ENCODE peak calls at places on chromosomes 12 and 14, in nine cellular contexts. One of them, this sample, is unnamed.

GRCh38 chr14:65461730-65462129 is 49.2 kb downstream of the FUT8 start:
- DNase-seq in foreskin fibroblast: peak; percentile 14
- DNase-seq in lung: no peak
- DNase-seq in H9: no peak
- DNase-seq in epithelial cell of esophagus: no peak
- DNase-seq in uterus: no peak
- DNase-seq in fibroblast of pulmonary artery: peak; percentile 24
- DNase-seq in WTC11: no peak
- DNase-seq in breast epithelium: no peak
- DNase-seq in this sample: no peak

GRCh38 chr12:112296183-112296582 is 86.0 kb downstream of the HECTD4 start:
- DNase-seq in uterus: no peak
- DNase-seq in breast epithelium: no peak
- DNase-seq in H9: no peak
- DNase-seq in WTC11: no peak
- DNase-seq in foreskin fibroblast: no peak
- DNase-seq in epithelial cell of esophagus: no peak
- DNase-seq in fibroblast of pulmonary artery: no peak
- DNase-seq in lung: no peak
- DNase-seq in this sample: no peak

GRCh38 chr12:22350817-22351371 is 16.4 kb upstream of the ST8SIA1 start:
- DNase-seq in breast epithelium: no peak
- DNase-seq in foreskin fibroblast: no peak
- DNase-seq in uterus: no peak
- DNase-seq in lung: no peak
- DNase-seq in fibroblast of pulmonary artery: no peak
- DNase-seq in epithelial cell of esophagus: peak; percentile 38
- DNase-seq in WTC11: no peak
- DNase-seq in H9: no peak
- DNase-seq in this sample: no peak

GRCh38 chr12:13247596-13247995 is 51.1 kb downstream of the EMP1 start:
- DNase-seq in epithelial cell of esophagus: peak; percentile 88
- DNase-seq in foreskin fibroblast: no peak
- DNase-seq in H9: no peak
- DNase-seq in breast epithelium: no peak
- DNase-seq in fibroblast of pulmonary artery: no peak
- DNase-seq in lung: no peak
- DNase-seq in WTC11: no peak
- DNase-seq in uterus: no peak
- DNase-seq in this sample: no peak

GRCh38 chr12:104177663-104178501 is 37.7 kb upstream of the TXNRD1 start:
- DNase-seq in uterus: peak; percentile 96
- DNase-seq in foreskin fibroblast: peak; percentile 96
- DNase-seq in breast epithelium: peak; percentile 61
- DNase-seq in WTC11: no peak
- DNase-seq in epithelial cell of esophagus: peak; percentile 72
- DNase-seq in fibroblast of pulmonary artery: peak; percentile 99
- DNase-seq in H9: no peak
- DNase-seq in lung: peak; percentile 58
- DNase-seq in this sample: no peak

GRCh38 chr12:15708396-15709070 is 80.7 kb downstream of the EPS8 start:
- DNase-seq in uterus: no peak
- DNase-seq in breast epithelium: no peak
- DNase-seq in WTC11: no peak
- DNase-seq in lung: no peak
- DNase-seq in epithelial cell of esophagus: no peak
- DNase-seq in foreskin fibroblast: no peak
- DNase-seq in H9: no peak
- DNase-seq in fibroblast of pulmonary artery: no peak
- DNase-seq in this sample: no peak

GRCh38 chr12:128365831-128366231 is 98.9 kb downstream of the TMEM132C start:
- DNase-seq in lung: no peak
- DNase-seq in WTC11: no peak
- DNase-seq in H9: peak; percentile 72
- DNase-seq in foreskin fibroblast: no peak
- DNase-seq in fibroblast of pulmonary artery: no peak
- DNase-seq in uterus: peak; percentile 22
- DNase-seq in breast epithelium: no peak
- DNase-seq in epithelial cell of esophagus: no peak
- DNase-seq in this sample: no peak

GRCh38 chr12:34399631-34400422 is 377.5 kb downstream of the ALG10 start:
- DNase-seq in foreskin fibroblast: no peak
- DNase-seq in H9: peak; percentile 9
- DNase-seq in epithelial cell of esophagus: no peak
- DNase-seq in lung: peak; percentile 16
- DNase-seq in fibroblast of pulmonary artery: no peak
- DNase-seq in uterus: peak; percentile 1
- DNase-seq in WTC11: peak; percentile 4
- DNase-seq in breast epithelium: peak; percentile 46
- DNase-seq in this sample: peak; percentile 1

GRCh38 chr12:66941150-66941549 is 262.3 kb upstream of the GRIP1 start:
- DNase-seq in lung: no peak
- DNase-seq in uterus: no peak
- DNase-seq in breast epithelium: no peak
- DNase-seq in fibroblast of pulmonary artery: no peak
- DNase-seq in H9: no peak
- DNase-seq in epithelial cell of esophagus: no peak
- DNase-seq in WTC11: no peak
- DNase-seq in foreskin fibroblast: no peak
- DNase-seq in this sample: no peak

GRCh38 chr12:124493809-124494750 is 73.3 kb downstream of the NCOR2 start:
- DNase-seq in WTC11: no peak
- DNase-seq in breast epithelium: no peak
- DNase-seq in H9: no peak
- DNase-seq in fibroblast of pulmonary artery: peak; percentile 60
- DNase-seq in lung: no peak
- DNase-seq in uterus: no peak
- DNase-seq in epithelial cell of esophagus: no peak
- DNase-seq in foreskin fibroblast: no peak
- DNase-seq in this sample: peak; percentile 97

GRCh38 chr14:57319636-57320035 is 50.9 kb downstream of the AP5M1 start:
- DNase-seq in fibroblast of pulmonary artery: no peak
- DNase-seq in breast epithelium: no peak
- DNase-seq in WTC11: no peak
- DNase-seq in H9: no peak
- DNase-seq in epithelial cell of esophagus: no peak
- DNase-seq in uterus: no peak
- DNase-seq in foreskin fibroblast: no peak
- DNase-seq in lung: no peak
- DNase-seq in this sample: no peak

GRCh38 chr12:122868471-122869177 is 27.3 kb downstream of the VPS37B start:
- DNase-seq in WTC11: no peak
- DNase-seq in uterus: no peak
- DNase-seq in epithelial cell of esophagus: no peak
- DNase-seq in fibroblast of pulmonary artery: no peak
- DNase-seq in breast epithelium: peak; percentile 41
- DNase-seq in H9: no peak
- DNase-seq in foreskin fibroblast: no peak
- DNase-seq in lung: no peak
- DNase-seq in this sample: no peak

GRCh38 chr14:71485833-71486232 is 446.4 kb upstream of the RGS6 start:
- DNase-seq in epithelial cell of esophagus: no peak
- DNase-seq in uterus: no peak
- DNase-seq in breast epithelium: no peak
- DNase-seq in fibroblast of pulmonary artery: no peak
- DNase-seq in lung: no peak
- DNase-seq in foreskin fibroblast: no peak
- DNase-seq in H9: no peak
- DNase-seq in WTC11: no peak
- DNase-seq in this sample: no peak

GRCh38 chr14:106372870-106373657 is 846.7 kb downstream of the TMEM121 start:
- DNase-seq in foreskin fibroblast: no peak
- DNase-seq in H9: no peak
- DNase-seq in uterus: no peak
- DNase-seq in breast epithelium: no peak
- DNase-seq in epithelial cell of esophagus: peak; percentile 2
- DNase-seq in WTC11: peak; percentile 32
- DNase-seq in fibroblast of pulmonary artery: no peak
- DNase-seq in lung: peak; percentile 62
- DNase-seq in this sample: peak; percentile 72

GRCh38 chr12:30823140-30823669 is 68.5 kb upstream of the CAPRIN2 start:
- DNase-seq in H9: no peak
- DNase-seq in foreskin fibroblast: no peak
- DNase-seq in lung: peak; percentile 50
- DNase-seq in uterus: peak; percentile 30
- DNase-seq in WTC11: peak; percentile 59
- DNase-seq in breast epithelium: peak; percentile 62
- DNase-seq in fibroblast of pulmonary artery: no peak
- DNase-seq in epithelial cell of esophagus: no peak
- DNase-seq in this sample: peak; percentile 45

GRCh38 chr12:130428116-130428515 is 90.4 kb downstream of the PIWIL1 start:
- DNase-seq in WTC11: no peak
- DNase-seq in H9: peak; percentile 31
- DNase-seq in fibroblast of pulmonary artery: no peak
- DNase-seq in foreskin fibroblast: no peak
- DNase-seq in epithelial cell of esophagus: no peak
- DNase-seq in uterus: no peak
- DNase-seq in lung: no peak
- DNase-seq in breast epithelium: peak; percentile 45
- DNase-seq in this sample: no peak

GRCh38 chr12:93325855-93326254 is 51.9 kb upstream of the NUDT4 start:
- DNase-seq in lung: no peak
- DNase-seq in fibroblast of pulmonary artery: peak; percentile 17
- DNase-seq in H9: no peak
- DNase-seq in uterus: no peak
- DNase-seq in breast epithelium: no peak
- DNase-seq in WTC11: no peak
- DNase-seq in epithelial cell of esophagus: peak; percentile 84
- DNase-seq in foreskin fibroblast: peak; percentile 60
- DNase-seq in this sample: no peak

GRCh38 chr12:93380480-93381121 is 2.9 kb downstream of the NUDT4 start:
- DNase-seq in foreskin fibroblast: peak; percentile 44
- DNase-seq in H9: no peak
- DNase-seq in uterus: no peak
- DNase-seq in lung: no peak
- DNase-seq in WTC11: no peak
- DNase-seq in epithelial cell of esophagus: peak; percentile 34
- DNase-seq in fibroblast of pulmonary artery: peak; percentile 67
- DNase-seq in breast epithelium: no peak
- DNase-seq in this sample: no peak

GRCh38 chr14:31855262-31855661 is 221.8 kb upstream of the ARHGAP5 start:
- DNase-seq in uterus: no peak
- DNase-seq in breast epithelium: no peak
- DNase-seq in foreskin fibroblast: no peak
- DNase-seq in lung: no peak
- DNase-seq in epithelial cell of esophagus: no peak
- DNase-seq in H9: no peak
- DNase-seq in fibroblast of pulmonary artery: no peak
- DNase-seq in WTC11: no peak
- DNase-seq in this sample: no peak

GRCh38 chr12:113689047-113689610 is 217.5 kb upstream of the LHX5 start:
- DNase-seq in epithelial cell of esophagus: no peak
- DNase-seq in breast epithelium: no peak
- DNase-seq in lung: no peak
- DNase-seq in uterus: no peak
- DNase-seq in WTC11: no peak
- DNase-seq in fibroblast of pulmonary artery: no peak
- DNase-seq in H9: no peak
- DNase-seq in foreskin fibroblast: no peak
- DNase-seq in this sample: no peak

GRCh38 chr12:94649349-94650142 is 811 bp downstream of the TMCC3 start:
- DNase-seq in epithelial cell of esophagus: peak; percentile 52
- DNase-seq in uterus: peak; percentile 27
- DNase-seq in foreskin fibroblast: peak; percentile 71
- DNase-seq in breast epithelium: peak; percentile 60
- DNase-seq in fibroblast of pulmonary artery: peak; percentile 50
- DNase-seq in WTC11: peak; percentile 47
- DNase-seq in H9: peak; percentile 55
- DNase-seq in lung: peak; percentile 36
- DNase-seq in this sample: peak; percentile 65
- TF ChIP-seq CTCF in epithelial cell of esophagus: no peak
- TF ChIP-seq CTCF in uterus: peak; percentile 25
- TF ChIP-seq CTCF in foreskin fibroblast: no peak
- TF ChIP-seq CTCF in breast epithelium: no peak
- TF ChIP-seq CTCF in fibroblast of pulmonary artery: no peak
- TF ChIP-seq CTCF in WTC11: no peak
- TF ChIP-seq CTCF in H9: peak; percentile 47
- TF ChIP-seq CTCF in lung: no peak
- TF ChIP-seq CTCF in this sample: peak; percentile 59

DNA sequence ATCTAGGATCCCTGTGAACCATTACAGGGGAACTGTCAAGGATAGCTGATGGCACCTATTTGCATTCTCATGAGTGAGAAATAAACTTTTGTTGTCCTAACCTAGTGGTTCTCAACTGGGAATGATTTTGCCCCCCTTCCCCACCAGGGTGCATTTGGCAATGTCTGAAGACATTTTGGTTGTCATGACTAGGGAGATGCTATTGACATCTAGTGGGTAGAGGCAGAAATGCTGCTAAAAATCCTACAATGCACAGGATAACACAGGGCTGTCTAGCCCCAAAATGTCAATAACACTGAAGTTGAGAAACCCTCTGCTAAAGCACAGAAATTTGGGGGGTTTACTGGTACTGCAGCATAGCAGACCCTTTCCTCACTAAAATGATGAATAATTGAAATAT is 140.9 kb upstream of the SRRM4 start:
- DNase-seq in lung: no peak
- DNase-seq in foreskin fibroblast: no peak
- DNase-seq in breast epithelium: no peak
- DNase-seq in WTC11: peak; percentile 34
- DNase-seq in H9: no peak
- DNase-seq in fibroblast of pulmonary artery: no peak
- DNase-seq in uterus: no peak
- DNase-seq in epithelial cell of esophagus: no peak
- DNase-seq in this sample: no peak
- TF ChIP-seq CTCF in lung: no peak
- TF ChIP-seq CTCF in foreskin fibroblast: no peak
- TF ChIP-seq CTCF in breast epithelium: no peak
- TF ChIP-seq CTCF in WTC11: no peak
- TF ChIP-seq CTCF in H9: peak; percentile 73
- TF ChIP-seq CTCF in fibroblast of pulmonary artery: no peak
- TF ChIP-seq CTCF in uterus: no peak
- TF ChIP-seq CTCF in epithelial cell of esophagus: no peak
- TF ChIP-seq CTCF in this sample: peak; percentile 51

DNA sequence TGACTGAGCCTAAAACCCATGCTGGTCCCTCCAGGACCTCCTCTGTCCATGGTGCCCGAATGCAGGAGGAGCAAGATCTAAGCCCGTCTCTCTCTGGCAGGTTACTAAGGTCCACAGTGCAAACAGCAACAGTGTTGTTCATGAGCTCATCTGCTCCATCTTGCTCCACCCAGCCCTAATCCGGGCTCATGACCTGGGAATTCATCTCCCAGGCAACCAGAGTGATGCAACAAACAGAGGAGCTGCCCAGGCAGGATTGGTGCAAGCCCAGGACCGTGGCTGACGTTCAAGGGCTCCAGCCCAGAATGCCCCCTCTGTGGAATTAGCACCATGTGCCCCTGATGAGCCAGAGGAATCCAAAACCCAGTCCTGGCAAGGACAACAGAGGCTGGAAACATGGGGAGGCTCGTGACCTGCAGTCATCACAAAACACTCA is 29.9 kb downstream of the HSPB8 start:
- DNase-seq in breast epithelium: peak; percentile 54
- DNase-seq in H9: peak; percentile 76
- DNase-seq in uterus: peak; percentile 41
- DNase-seq in lung: peak; percentile 63
- DNase-seq in WTC11: peak; percentile 31
- DNase-seq in fibroblast of pulmonary artery: peak; percentile 71
- DNase-seq in foreskin fibroblast: no peak
- DNase-seq in epithelial cell of esophagus: peak; percentile 66
- DNase-seq in this sample: no peak
- TF ChIP-seq CTCF in breast epithelium: no peak
- TF ChIP-seq CTCF in H9: no peak
- TF ChIP-seq CTCF in uterus: no peak
- TF ChIP-seq CTCF in lung: no peak
- TF ChIP-seq CTCF in WTC11: no peak
- TF ChIP-seq CTCF in fibroblast of pulmonary artery: no peak
- TF ChIP-seq CTCF in foreskin fibroblast: no peak
- TF ChIP-seq CTCF in epithelial cell of esophagus: no peak
- TF ChIP-seq CTCF in this sample: no peak

GRCh38 chr14:38255408-38255672 is 553 bp downstream of the CLEC14A start:
- DNase-seq in lung: no peak
- DNase-seq in breast epithelium: no peak
- DNase-seq in WTC11: peak; percentile 60
- DNase-seq in epithelial cell of esophagus: no peak
- DNase-seq in H9: no peak
- DNase-seq in uterus: no peak
- DNase-seq in fibroblast of pulmonary artery: no peak
- DNase-seq in foreskin fibroblast: peak; percentile 40
- DNase-seq in this sample: no peak
- TF ChIP-seq CTCF in lung: no peak
- TF ChIP-seq CTCF in breast epithelium: no peak
- TF ChIP-seq CTCF in WTC11: no peak
- TF ChIP-seq CTCF in epithelial cell of esophagus: no peak
- TF ChIP-seq CTCF in H9: no peak
- TF ChIP-seq CTCF in uterus: no peak
- TF ChIP-seq CTCF in fibroblast of pulmonary artery: no peak
- TF ChIP-seq CTCF in foreskin fibroblast: no peak
- TF ChIP-seq CTCF in this sample: no peak

This sample was measured in GM13977.